ENCODE peak calls at places on chromosomes 2 and 18, in five cellular contexts. One of them, this sample, is unnamed. For H3K4me1, the result is how much of the 10 kb centered on the place peaks cover.

GRCh38 chr2:134502090-134502487 is 216.7 kb downstream of the TMEM163 start:
- DNase-seq in body of pancreas: no peak
- DNase-seq in psoas muscle: no peak
- DNase-seq in PC-3: no peak
- DNase-seq in heart right ventricle: no peak
- DNase-seq in this sample: no peak

GRCh38 chr2:230335461-230335863 is 8.5 kb downstream of the SP140L start:
- DNase-seq in heart right ventricle: no peak
- DNase-seq in body of pancreas: no peak
- DNase-seq in PC-3: peak
- DNase-seq in psoas muscle: no peak
- DNase-seq in this sample: no peak

GRCh38 chr2:173793649-173794565 is 171.3 kb downstream of the SP3 start:
- DNase-seq in heart right ventricle: no peak
- DNase-seq in body of pancreas: peak
- DNase-seq in PC-3: no peak
- DNase-seq in psoas muscle: no peak
- DNase-seq in this sample: no peak

GRCh38 chr2:120109186-120110061 is 96.5 kb downstream of the EPB41L5 start:
- DNase-seq in body of pancreas: no peak
- DNase-seq in psoas muscle: no peak
- DNase-seq in heart right ventricle: peak
- DNase-seq in PC-3: peak
- DNase-seq in this sample: no peak

GRCh38 chr18:702957-703659 is 9.3 kb downstream of the ENOSF1 start:
- DNase-seq in PC-3: peak
- DNase-seq in heart right ventricle: no peak
- DNase-seq in psoas muscle: no peak
- DNase-seq in body of pancreas: no peak
- DNase-seq in this sample: no peak

GRCh38 chr2:176473177-176473576 is 203.9 kb downstream of the MTX2 start:
- DNase-seq in body of pancreas: peak
- DNase-seq in PC-3: no peak
- DNase-seq in heart right ventricle: peak
- DNase-seq in psoas muscle: peak
- DNase-seq in this sample: no peak

GRCh38 chr2:30230855-30231725 is at the start of gene LBH:
- DNase-seq in psoas muscle: peak
- DNase-seq in heart right ventricle: peak
- DNase-seq in PC-3: no peak
- DNase-seq in body of pancreas: peak
- DNase-seq in this sample: peak

GRCh38 chr18:49168970-49169619 is 218.3 kb upstream of the SMAD7 start:
- DNase-seq in heart right ventricle: no peak
- DNase-seq in psoas muscle: no peak
- DNase-seq in body of pancreas: peak
- DNase-seq in PC-3: no peak
- DNase-seq in this sample: no peak

GRCh38 chr2:71332413-71332866 is 858 bp downstream of the ZNF638 start:
- DNase-seq in heart right ventricle: no peak
- DNase-seq in psoas muscle: no peak
- DNase-seq in body of pancreas: no peak
- DNase-seq in PC-3: no peak
- DNase-seq in this sample: no peak

GRCh38 chr2:29923110-29923721 is 1.8 kb upstream of the ALK start:
- DNase-seq in PC-3: peak
- DNase-seq in body of pancreas: peak
- DNase-seq in psoas muscle: peak
- DNase-seq in heart right ventricle: peak
- DNase-seq in this sample: no peak

GRCh38 chr2:217301142-217301541 is 441.3 kb upstream of the TNP1 start:
- DNase-seq in heart right ventricle: peak
- DNase-seq in psoas muscle: no peak
- DNase-seq in PC-3: no peak
- DNase-seq in body of pancreas: no peak
- DNase-seq in this sample: no peak

GRCh38 chr2:160492401-160493226 is 993 bp downstream of the RBMS1 start:
- DNase-seq in body of pancreas: peak
- DNase-seq in psoas muscle: peak
- DNase-seq in PC-3: peak
- DNase-seq in heart right ventricle: peak
- DNase-seq in this sample: peak

GRCh38 chr2:27003857-27004256 is 28.9 kb upstream of the TMEM214 start:
- DNase-seq in PC-3: peak
- DNase-seq in heart right ventricle: no peak
- DNase-seq in psoas muscle: no peak
- DNase-seq in body of pancreas: no peak
- DNase-seq in this sample: no peak

GRCh38 chr18:10131783-10132381 is 218.1 kb downstream of the VAPA start:
- DNase-seq in body of pancreas: peak
- DNase-seq in heart right ventricle: no peak
- DNase-seq in psoas muscle: no peak
- DNase-seq in PC-3: no peak
- DNase-seq in this sample: no peak

GRCh38 chr2:9627310-9627709 is 3.5 kb downstream of the YWHAQ start:
- DNase-seq in PC-3: peak
- DNase-seq in heart right ventricle: no peak
- DNase-seq in body of pancreas: no peak
- DNase-seq in psoas muscle: no peak
- DNase-seq in this sample: no peak

GRCh38 chr18:39448942-39449341 is 1883.3 kb upstream of the CELF4 start:
- DNase-seq in heart right ventricle: no peak
- DNase-seq in psoas muscle: no peak
- DNase-seq in PC-3: peak
- DNase-seq in body of pancreas: no peak
- DNase-seq in this sample: no peak

GRCh38 chr2:54984476-54984875 is 65.8 kb downstream of the RTN4 start:
- DNase-seq in heart right ventricle: no peak
- DNase-seq in PC-3: peak
- DNase-seq in psoas muscle: no peak
- DNase-seq in body of pancreas: no peak
- DNase-seq in this sample: no peak

GRCh38 chr2:26770986-26771586 is 7.0 kb downstream of the SLC35F6 start:
- DNase-seq in heart right ventricle: peak
- DNase-seq in psoas muscle: peak
- DNase-seq in PC-3: peak
- DNase-seq in body of pancreas: peak
- DNase-seq in this sample: peak

GRCh38 chr2:207531024-207531411 is 1.3 kb downstream of the CREB1 start:
- DNase-seq in heart right ventricle: no peak
- DNase-seq in psoas muscle: no peak
- DNase-seq in body of pancreas: no peak
- DNase-seq in PC-3: no peak
- DNase-seq in this sample: no peak

GRCh38 chr2:26530696-26531095 is 52.8 kb upstream of the OTOF start:
- DNase-seq in PC-3: no peak
- DNase-seq in body of pancreas: no peak
- DNase-seq in psoas muscle: no peak
- DNase-seq in heart right ventricle: no peak
- DNase-seq in this sample: no peak

GRCh38 chr2:130997198-130997597 is 96.1 kb downstream of the FAM168B start:
- DNase-seq in PC-3: no peak
- DNase-seq in psoas muscle: no peak
- DNase-seq in heart right ventricle: no peak
- DNase-seq in body of pancreas: no peak
- DNase-seq in this sample: no peak

GRCh38 chr2:185607943-185608342 is 130.7 kb upstream of the FSIP2 start:
- DNase-seq in psoas muscle: no peak
- DNase-seq in heart right ventricle: no peak
- DNase-seq in body of pancreas: no peak
- DNase-seq in PC-3: no peak
- DNase-seq in this sample: no peak

GRCh38 chr2:226726546-226726945 is 73.1 kb downstream of the IRS1 start:
- DNase-seq in body of pancreas: no peak
- DNase-seq in heart right ventricle: no peak
- DNase-seq in PC-3: peak
- DNase-seq in psoas muscle: no peak
- DNase-seq in this sample: no peak

GRCh38 chr2:142742301-142743214 is 134.9 kb upstream of the KYNU start:
- DNase-seq in psoas muscle: no peak
- DNase-seq in heart right ventricle: no peak
- DNase-seq in PC-3: peak
- DNase-seq in body of pancreas: no peak
- DNase-seq in this sample: no peak

GRCh38 chr2:237222178-237222577 is 136.5 kb downstream of the COPS8 start:
- DNase-seq in psoas muscle: peak
- DNase-seq in body of pancreas: no peak
- DNase-seq in heart right ventricle: no peak
- DNase-seq in PC-3: peak
- DNase-seq in this sample: no peak

GRCh38 chr2:116810645-116811044 is 1003.8 kb upstream of the DDX18 start:
- DNase-seq in psoas muscle: no peak
- DNase-seq in heart right ventricle: no peak
- DNase-seq in body of pancreas: no peak
- DNase-seq in PC-3: peak
- DNase-seq in this sample: no peak

GRCh38 chr18:26301681-26302080 is 75.4 kb downstream of the TAF4B start:
- DNase-seq in heart right ventricle: no peak
- DNase-seq in body of pancreas: no peak
- DNase-seq in PC-3: no peak
- DNase-seq in psoas muscle: no peak
- DNase-seq in this sample: no peak

DNA sequence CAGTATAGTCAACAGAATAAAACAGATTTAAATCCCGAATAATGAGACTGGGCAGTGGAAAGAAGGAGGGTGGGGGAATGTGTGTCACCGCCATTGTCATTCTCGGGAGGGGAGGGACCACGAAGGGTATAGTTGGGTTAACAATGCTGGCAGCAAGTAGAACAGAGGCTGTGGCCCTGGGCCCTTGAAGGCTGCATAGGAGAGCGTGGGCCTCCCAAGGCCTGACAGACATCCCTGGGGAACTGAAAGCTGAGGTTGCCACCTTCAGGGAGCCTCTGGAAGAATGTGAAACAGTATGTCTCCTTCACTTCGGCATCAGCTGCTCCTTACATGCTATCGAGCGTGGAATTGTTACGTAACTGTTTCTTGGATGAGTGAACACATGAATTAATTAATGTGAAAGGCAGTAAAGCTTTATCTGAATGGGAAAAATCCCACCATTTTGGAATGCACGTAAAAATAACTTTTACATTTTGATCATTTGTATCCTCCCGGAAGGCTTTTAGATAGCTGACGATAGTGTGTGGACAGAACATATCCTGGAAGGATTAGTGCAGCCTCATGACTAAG is 92.8 kb upstream of the TTC39C start:
- DNase-seq in PC-3: no peak
- DNase-seq in psoas muscle: no peak
- DNase-seq in heart right ventricle: no peak
- DNase-seq in body of pancreas: no peak
- DNase-seq in this sample: no peak
- TF ChIP-seq CTCF in PC-3: no peak
- TF ChIP-seq CTCF in psoas muscle: no peak
- TF ChIP-seq CTCF in heart right ventricle: no peak
- TF ChIP-seq CTCF in body of pancreas: no peak
- TF ChIP-seq CTCF in this sample: no peak

GRCh38 chr2:20409039-20409438 is 37.8 kb upstream of the RHOB start:
- DNase-seq in heart right ventricle: no peak
- DNase-seq in PC-3: no peak
- DNase-seq in psoas muscle: no peak
- DNase-seq in body of pancreas: no peak
- DNase-seq in this sample: no peak
- H3K4me1 ChIP-seq in heart right ventricle: under half
- H3K4me1 ChIP-seq in PC-3: under half
- H3K4me1 ChIP-seq in psoas muscle: under half
- H3K4me1 ChIP-seq in body of pancreas: under half
- H3K4me1 ChIP-seq in this sample: under half

GRCh38 chr2:222268311-222268980 is 30.4 kb downstream of the PAX3 start:
- DNase-seq in heart right ventricle: no peak
- DNase-seq in PC-3: no peak
- DNase-seq in psoas muscle: no peak
- DNase-seq in body of pancreas: no peak
- DNase-seq in this sample: no peak

GRCh38 chr2:222271854-222272253 is 26.9 kb downstream of the PAX3 start:
- DNase-seq in psoas muscle: no peak
- DNase-seq in heart right ventricle: no peak
- DNase-seq in body of pancreas: no peak
- DNase-seq in PC-3: no peak
- DNase-seq in this sample: no peak

GRCh38 chr2:222272446-222273035 is 26.3 kb downstream of the PAX3 start:
- DNase-seq in psoas muscle: no peak
- DNase-seq in PC-3: no peak
- DNase-seq in body of pancreas: no peak
- DNase-seq in heart right ventricle: no peak
- DNase-seq in this sample: no peak

GRCh38 chr2:222270436-222270835 is 28.4 kb downstream of the PAX3 start:
- DNase-seq in body of pancreas: no peak
- DNase-seq in psoas muscle: no peak
- DNase-seq in heart right ventricle: no peak
- DNase-seq in PC-3: no peak
- DNase-seq in this sample: no peak

DNA sequence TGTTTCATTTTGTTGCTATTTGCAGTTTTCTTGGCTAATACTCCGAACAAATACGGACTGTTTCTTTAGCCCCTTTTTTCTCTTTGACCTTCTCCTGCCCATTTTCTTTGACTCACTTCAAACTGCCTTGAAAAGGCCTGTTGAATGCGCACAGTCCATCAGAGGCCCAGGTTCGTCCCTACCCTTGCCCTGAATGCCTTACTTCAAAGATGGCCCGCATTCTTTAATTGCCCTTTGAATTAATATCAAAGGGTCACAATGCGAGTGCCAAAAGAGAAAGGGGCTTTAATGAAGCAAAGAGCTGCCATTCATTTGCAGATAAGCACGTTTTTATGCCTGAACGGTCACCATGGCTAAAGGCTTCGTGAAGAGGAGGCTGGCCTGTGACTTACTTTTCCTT is 29.7 kb downstream of the PAX3 start:
- DNase-seq in body of pancreas: no peak
- DNase-seq in PC-3: no peak
- DNase-seq in psoas muscle: no peak
- DNase-seq in heart right ventricle: no peak
- DNase-seq in this sample: no peak
- H3K4me3 ChIP-seq in body of pancreas: no peak
- H3K4me3 ChIP-seq in PC-3: no peak
- H3K4me3 ChIP-seq in psoas muscle: no peak
- H3K4me3 ChIP-seq in heart right ventricle: no peak
- H3K4me3 ChIP-seq in this sample: no peak

GRCh38 chr2:239275037-239275685 is 125.7 kb downstream of the HDAC4 start:
- DNase-seq in body of pancreas: peak
- DNase-seq in PC-3: peak
- DNase-seq in psoas muscle: peak
- DNase-seq in heart right ventricle: peak
- DNase-seq in this sample: peak
- TF ChIP-seq CTCF in body of pancreas: no peak
- TF ChIP-seq CTCF in PC-3: no peak
- TF ChIP-seq CTCF in psoas muscle: no peak
- TF ChIP-seq CTCF in heart right ventricle: peak
- TF ChIP-seq CTCF in this sample: no peak

DNA sequence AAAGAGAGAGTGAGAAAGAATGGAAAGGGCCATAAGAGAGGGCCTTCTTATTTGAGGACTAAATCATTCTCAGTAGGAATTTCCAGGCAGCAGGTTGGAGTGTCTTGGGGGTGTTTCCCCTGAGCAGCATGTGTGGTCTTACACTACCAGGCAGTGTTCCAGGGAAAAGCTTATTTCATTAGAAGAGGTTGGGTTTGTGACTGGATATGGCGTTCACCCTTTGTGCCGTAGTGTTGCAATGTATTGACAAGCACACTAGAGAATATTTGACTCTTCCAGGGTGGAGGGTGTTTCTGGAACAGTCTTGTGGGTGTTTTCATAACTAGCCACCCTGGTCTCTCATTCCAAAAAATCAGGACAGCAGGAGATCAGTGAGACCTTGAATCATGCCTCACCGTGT is 105.5 kb downstream of the NRP2 start:
- DNase-seq in body of pancreas: no peak
- DNase-seq in PC-3: no peak
- DNase-seq in heart right ventricle: no peak
- DNase-seq in psoas muscle: no peak
- DNase-seq in this sample: no peak
- H3K4me1 ChIP-seq in body of pancreas: under half
- H3K4me1 ChIP-seq in PC-3: under half
- H3K4me1 ChIP-seq in heart right ventricle: under half
- H3K4me1 ChIP-seq in psoas muscle: under half
- H3K4me1 ChIP-seq in this sample: under half